ENCODE peak calls at places on chromosomes 6 and 20, in six cellular contexts. M, V, H, W, K and A are unnamed samples.

GRCh38 chr6:50661636-50662035 is 51.7 kb upstream of the TFAP2D start:
- DNase-seq in H (no peak), W (no peak), M (no peak), K (no peak), V (no peak), A (no peak)

GRCh38 chr20:56974499-56975250 is 291.8 kb downstream of the BMP7 start:
- DNase-seq in V (no peak), K (no peak), H (peak), W (no peak), M (no peak), A (no peak)

GRCh38 chr20:62309947-62310756 is 7.4 kb downstream of the ADRM1 start:
- DNase-seq in K (no peak), W (no peak), V (no peak), H (no peak), M (no peak), A (no peak)

GRCh38 chr6:148445620-148446019 is 103.0 kb downstream of the SASH1 start:
- DNase-seq in M (no peak), K (no peak), H (peak), V (no peak), W (no peak), A (no peak)

GRCh38 chr20:48066851-48067250 is 281.6 kb upstream of the SULF2 start:
- DNase-seq in W (no peak), H (no peak), V (no peak), M (no peak), K (no peak), A (no peak)

GRCh38 chr20:33589059-33589458 is 73.1 kb upstream of the C20orf144 start:
- DNase-seq in M (no peak), K (no peak), H (no peak), W (peak), V (no peak), A (no peak)

GRCh38 chr20:23645575-23645974 is 7.8 kb upstream of the CST3 start:
- DNase-seq in V (no peak), M (no peak), W (no peak), H (no peak), K (no peak), A (no peak)

GRCh38 chr6:86192123-86192522 is 549.4 kb upstream of the SYNCRIP start:
- DNase-seq in V (no peak), K (no peak), W (no peak), H (peak), M (no peak), A (no peak)

GRCh38 chr6:137715589-137716045 is 151.4 kb upstream of the TNFAIP3 start:
- DNase-seq in W (no peak), H (peak), M (no peak), K (no peak), V (no peak), A (no peak)

GRCh38 chr6:128882991-128883571 is at the start of gene LAMA2:
- DNase-seq in M (no peak), W (peak), H (peak), K (peak), V (peak), A (peak)

GRCh38 chr6:118886641-118887040 is 7.3 kb upstream of the ASF1A start:
- DNase-seq in V (no peak), K (no peak), M (no peak), W (no peak), H (no peak), A (no peak)

GRCh38 chr20:37833172-37833915 is 69.6 kb upstream of the VSTM2L start:
- DNase-seq in V (no peak), M (no peak), K (no peak), W (no peak), H (no peak), A (no peak)